ENCODE peak calls at places on chromosomes 2 and 18, in ten cellular contexts. Z, E, K, J, Q, T, O, B, V and R are unnamed samples.
A peak's percentile ranks its signal among the peaks of the same experiment; 100 is the strongest.

GRCh38 chr2:201093573-201093972 is 21.8 kb downstream of the NDUFB3 start:
- DNase-seq in Q (no peak), E (peak; percentile 63), K (no peak), O (no peak), T (no peak), Z (no peak), B (no peak), V (no peak), J (no peak), R (no peak)

GRCh38 chr2:80651435-80651834 is 346.9 kb upstream of the LRRTM1 start:
- DNase-seq in Q (no peak), O (no peak), J (no peak), T (no peak), V (no peak), B (no peak), K (no peak), Z (no peak), E (no peak), R (no peak)

GRCh38 chr2:68319397-68320117 is at the start of gene CNRIP1:
- DNase-seq in V (peak; percentile 23), J (peak; percentile 71), K (peak; percentile 87), T (peak; percentile 63), E (peak; percentile 85), Q (peak; percentile 52), O (peak; percentile 57), B (no peak), Z (no peak), R (peak; percentile 74)

GRCh38 chr2:204331180-204331579 is 214.1 kb upstream of the PARD3B start:
- DNase-seq in J (no peak), Z (no peak), B (no peak), K (no peak), V (no peak), O (no peak), T (no peak), Q (no peak), E (no peak), R (no peak)

GRCh38 chr18:73752965-73753364 is 394.7 kb downstream of the FBXO15 start:
- DNase-seq in O (no peak), Z (no peak), B (no peak), Q (no peak), J (no peak), V (no peak), T (no peak), E (peak; percentile 34), K (no peak), R (no peak)

GRCh38 chr2:232026941-232027340 is 65.4 kb downstream of the DIS3L2 start:
- DNase-seq in Q (no peak), V (peak; percentile 7), B (peak; percentile 88), K (no peak), T (no peak), O (no peak), Z (peak; percentile 29), J (no peak), E (no peak), R (no peak)

GRCh38 chr2:62529758-62530157 is 23.8 kb upstream of the TMEM17 start:
- DNase-seq in E (no peak), K (no peak), T (no peak), Q (no peak), Z (no peak), B (no peak), J (no peak), O (no peak), V (no peak), R (no peak)

GRCh38 chr18:3554091-3554601 is 104.2 kb downstream of the TGIF1 start:
- DNase-seq in E (peak; percentile 4), O (no peak), T (no peak), Z (no peak), B (no peak), Q (no peak), J (no peak), K (no peak), V (no peak), R (peak; percentile 63)

GRCh38 chr18:32255570-32255969 is 65.7 kb downstream of the MEP1B start:
- DNase-seq in J (no peak), T (no peak), K (no peak), B (no peak), Q (no peak), O (no peak), E (no peak), Z (no peak), V (no peak), R (no peak)

GRCh38 chr2:239569401-239570090 is 168.7 kb upstream of the HDAC4 start:
- DNase-seq in B (no peak), Z (no peak), O (no peak), E (no peak), Q (no peak), K (no peak), T (no peak), J (no peak), V (no peak), R (peak; percentile 23)

GRCh38 chr2:169397697-169398096 is 35.4 kb upstream of the LRP2 start:
- DNase-seq in Z (no peak), B (no peak), E (peak; percentile 9), O (no peak), K (no peak), J (no peak), Q (no peak), V (no peak), T (no peak), R (peak; percentile 16)

GRCh38 chr2:128660836-128661235 is 342.2 kb upstream of the HS6ST1 start:
- DNase-seq in Q (no peak), Z (peak; percentile 12), T (no peak), V (no peak), K (peak; percentile 56), O (peak; percentile 4), E (no peak), B (no peak), J (no peak), R (no peak)

GRCh38 chr2:127118038-127118437 is 11.1 kb upstream of the BIN1 start:
- DNase-seq in V (no peak), J (no peak), Q (no peak), O (no peak), E (no peak), B (no peak), Z (no peak), T (no peak), K (no peak), R (no peak)

GRCh38 chr18:23740105-23740830 is 51.0 kb downstream of the LAMA3 start:
- DNase-seq in E (peak; percentile 46), Q (no peak), K (no peak), Z (no peak), V (no peak), J (no peak), B (no peak), O (no peak), T (no peak), R (no peak)

GRCh38 chr2:201279079-201279478 is 18.7 kb downstream of the CASP8 start:
- DNase-seq in J (no peak), B (peak; percentile 4), O (no peak), Z (no peak), K (no peak), V (no peak), T (no peak), Q (no peak), E (no peak), R (no peak)

GRCh38 chr2:55119711-55120487 is 69.6 kb upstream of the RTN4 start:
- DNase-seq in T (no peak), O (no peak), J (no peak), B (no peak), K (no peak), E (no peak), Z (no peak), V (no peak), Q (no peak), R (no peak)

GRCh38 chr2:18404141-18404540 is 156.3 kb downstream of the RDH14 start:
- DNase-seq in K (no peak), E (no peak), B (no peak), J (no peak), Z (no peak), Q (peak; percentile 14), V (no peak), O (no peak), T (no peak), R (no peak)

GRCh38 chr2:188244383-188244782 is 47.3 kb upstream of the GULP1 start:
- DNase-seq in K (no peak), E (no peak), O (no peak), B (no peak), T (no peak), J (no peak), Z (no peak), Q (no peak), V (no peak), R (peak; percentile 6)

GRCh38 chr2:172525601-172526000 is 30.3 kb upstream of the PDK1 start:
- DNase-seq in B (no peak), T (no peak), E (no peak), V (no peak), Z (no peak), K (no peak), O (no peak), Q (no peak), J (no peak), R (no peak)